ENCODE peak calls at places on chromosome 7, in five cellular contexts. F is dorsolateral prefrontal cortex; B is brain microvascular endothelial cell; L is CD4-positive, alpha-beta T cell; P is RWPE1. M is an unnamed sample.

GRCh38 chr7:107387573-107388219 is 82.2 kb upstream of the GPR22 start:
- DNase-seq in L (no peak), B (peak), F (no peak), P (no peak), M (peak)

GRCh38 chr7:115009139-115009538 is 87.2 kb downstream of the MDFIC start:
- DNase-seq in L (no peak), P (no peak), B (no peak), F (no peak), M (no peak)

GRCh38 chr7:1883031-1883761 is 213.1 kb downstream of the ELFN1 start:
- DNase-seq in L (no peak), B (peak), P (peak), F (no peak), M (no peak)

GRCh38 chr7:8217200-8218068 is 44.5 kb downstream of the ICA1 start:
- DNase-seq in P (peak), L (no peak), F (no peak), B (peak), M (peak)

GRCh38 chr7:117458977-117459583 is 20.7 kb upstream of the CFTR start:
- DNase-seq in F (no peak), B (no peak), P (no peak), L (no peak), M (peak)

GRCh38 chr7:734214-734613 is 7.1 kb upstream of the PRKAR1B start:
- DNase-seq in L (no peak), P (no peak), B (no peak), F (no peak), M (no peak)

GRCh38 chr7:91953618-91954017 is 13.0 kb downstream of the AKAP9 start:
- DNase-seq in P (peak), F (no peak), B (peak), L (no peak), M (no peak)

GRCh38 chr7:91945476-91945875 is 4.8 kb downstream of the AKAP9 start:
- DNase-seq in L (no peak), B (peak), F (no peak), P (no peak), M (peak)

GRCh38 chr7:77674878-77675277 is 21.4 kb upstream of the RSBN1L start:
- DNase-seq in L (no peak), P (no peak), B (peak), F (peak), M (peak)

GRCh38 chr7:139768249-139768824 is 9.5 kb downstream of the HIPK2 start:
- DNase-seq in L (no peak), P (no peak), B (no peak), F (no peak), M (no peak)

GRCh38 chr7:46682841-46683624 is 762.0 kb upstream of the IGFBP3 start:
- DNase-seq in F (no peak), B (peak), P (no peak), L (no peak), M (no peak)

GRCh38 chr7:27196287-27196739 is 3.6 kb downstream of the HOXA13 start:
- DNase-seq in B (peak), P (no peak), L (peak), F (peak), M (peak)

GRCh38 chr7:43697690-43698089 is 31.6 kb downstream of the COA1 start:
- DNase-seq in L (no peak), B (no peak), F (no peak), P (no peak), M (no peak)

GRCh38 chr7:155850001-155850436 is 37.8 kb upstream of the SHH start:
- DNase-seq in F (no peak), P (no peak), L (no peak), B (no peak), M (no peak)

GRCh38 chr7:157462840-157463239 is 126.0 kb downstream of the DNAJB6 start:
- DNase-seq in F (no peak), B (no peak), P (no peak), L (no peak), M (no peak)

GRCh38 chr7:20403356-20403755 is 72.7 kb downstream of the ITGB8 start:
- DNase-seq in P (no peak), F (no peak), B (no peak), L (no peak), M (no peak)

GRCh38 chr7:49295136-49295535 is 370.8 kb downstream of the CDC14C start:
- DNase-seq in F (no peak), B (no peak), P (peak), L (no peak), M (no peak)

GRCh38 chr7:116836911-116837310 is 25.5 kb upstream of the CAPZA2 start:
- DNase-seq in L (no peak), P (peak), B (no peak), F (no peak), M (no peak)

GRCh38 chr7:115293628-115294236 is 371.8 kb downstream of the MDFIC start:
- DNase-seq in B (no peak), L (no peak), F (no peak), P (no peak), M (no peak)

GRCh38 chr7:105690286-105690915 is 109.1 kb upstream of the EFCAB10 start:
- DNase-seq in L (no peak), F (no peak), B (no peak), P (no peak), M (no peak)

DNA sequence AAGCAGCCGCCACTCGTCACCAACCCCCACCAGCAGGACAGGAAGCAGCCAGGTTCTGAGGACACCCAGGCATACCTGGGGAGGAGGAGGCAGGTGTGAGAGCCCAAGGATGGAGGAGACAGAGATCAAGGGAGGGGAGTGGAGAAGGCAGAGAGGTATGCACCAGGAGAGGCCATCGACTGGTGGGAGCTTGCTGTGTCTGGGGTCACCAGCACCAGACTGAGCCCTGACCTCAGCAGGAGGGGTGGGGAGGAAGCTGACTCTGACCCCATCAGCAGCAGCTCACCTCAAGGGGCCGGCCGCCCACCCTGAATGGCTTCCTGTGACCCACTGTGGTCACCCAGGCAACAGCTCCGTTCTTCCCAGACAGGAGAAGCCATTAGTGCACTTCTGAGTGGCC is 7.8 kb downstream of the VIPR2 start:
- DNase-seq in P (no peak), F (no peak), L (no peak), B (no peak), M (no peak)
- H3K27ac ChIP-seq in P (no peak), F (no peak), L (no peak), B (no peak), M (no peak)

GRCh38 chr7:14697684-14698083 is 204.9 kb downstream of the DGKB start:
- DNase-seq in F (no peak), B (no peak), L (no peak), P (no peak), M (no peak)

GRCh38 chr7:14698239-14698638 is 204.3 kb downstream of the DGKB start:
- DNase-seq in B (no peak), F (no peak), L (no peak), P (no peak), M (no peak)
- TF ChIP-seq CTCF in B (no peak), F (peak), L (no peak), P (no peak), M (peak)

DNA sequence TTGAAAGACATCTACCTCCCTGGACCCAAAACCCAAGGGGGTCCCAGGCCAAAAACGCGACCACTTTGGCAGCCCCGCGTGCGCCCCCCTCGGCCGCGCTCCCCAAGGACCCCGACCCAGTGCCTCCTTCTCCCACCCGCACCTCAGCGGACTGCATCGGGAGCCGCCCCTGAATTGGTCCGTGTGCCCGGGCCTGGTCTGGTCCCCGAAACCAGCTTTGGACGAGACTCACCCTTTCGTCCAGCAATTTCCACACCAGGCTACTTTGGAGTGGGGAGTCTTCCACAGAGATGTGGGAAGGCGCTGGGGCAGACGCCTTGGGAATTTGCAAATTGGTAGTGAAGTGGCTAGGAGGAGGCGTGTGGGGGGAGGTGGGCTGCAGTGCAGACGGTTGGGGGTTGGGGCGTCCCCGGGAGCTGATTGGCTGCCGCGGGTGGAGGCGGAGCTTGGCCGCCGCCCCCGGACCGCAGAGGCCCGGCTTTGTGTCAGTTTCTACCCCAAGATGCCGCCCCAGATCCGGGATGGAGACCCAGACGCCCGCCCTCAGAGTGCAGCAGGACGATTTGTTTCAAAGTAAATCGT is 16.9 kb downstream of the TCAF1 start:
- DNase-seq in L (no peak), P (peak), F (peak), B (peak), M (peak)
- H3K27ac ChIP-seq in L (no peak), P (peak), F (peak), B (peak), M (peak)

DNA sequence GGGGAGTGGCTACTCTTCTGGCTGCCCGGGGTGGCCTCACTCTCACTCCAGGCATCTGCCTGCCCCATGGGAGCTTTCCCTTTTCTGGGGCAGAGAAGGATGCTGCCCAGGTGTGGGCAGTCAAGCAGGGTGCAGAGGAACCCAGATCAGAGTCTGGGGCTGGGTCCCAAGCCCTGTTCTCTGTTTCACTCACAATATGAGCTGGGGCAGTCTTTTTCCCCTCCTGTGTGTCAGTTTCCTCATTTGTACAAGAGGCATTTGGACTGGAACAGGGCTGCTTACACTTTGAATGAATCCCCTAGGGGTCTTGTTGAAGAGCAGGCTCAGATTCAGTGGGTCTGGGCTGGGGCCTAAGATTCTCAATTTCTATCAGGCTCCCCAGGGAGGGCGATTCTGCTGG is 38.4 kb upstream of the AQP1 start:
- DNase-seq in B (no peak), P (no peak), L (no peak), F (no peak), M (no peak)
- TF ChIP-seq CTCF in B (no peak), P (no peak), L (no peak), F (no peak), M (no peak)

DNA sequence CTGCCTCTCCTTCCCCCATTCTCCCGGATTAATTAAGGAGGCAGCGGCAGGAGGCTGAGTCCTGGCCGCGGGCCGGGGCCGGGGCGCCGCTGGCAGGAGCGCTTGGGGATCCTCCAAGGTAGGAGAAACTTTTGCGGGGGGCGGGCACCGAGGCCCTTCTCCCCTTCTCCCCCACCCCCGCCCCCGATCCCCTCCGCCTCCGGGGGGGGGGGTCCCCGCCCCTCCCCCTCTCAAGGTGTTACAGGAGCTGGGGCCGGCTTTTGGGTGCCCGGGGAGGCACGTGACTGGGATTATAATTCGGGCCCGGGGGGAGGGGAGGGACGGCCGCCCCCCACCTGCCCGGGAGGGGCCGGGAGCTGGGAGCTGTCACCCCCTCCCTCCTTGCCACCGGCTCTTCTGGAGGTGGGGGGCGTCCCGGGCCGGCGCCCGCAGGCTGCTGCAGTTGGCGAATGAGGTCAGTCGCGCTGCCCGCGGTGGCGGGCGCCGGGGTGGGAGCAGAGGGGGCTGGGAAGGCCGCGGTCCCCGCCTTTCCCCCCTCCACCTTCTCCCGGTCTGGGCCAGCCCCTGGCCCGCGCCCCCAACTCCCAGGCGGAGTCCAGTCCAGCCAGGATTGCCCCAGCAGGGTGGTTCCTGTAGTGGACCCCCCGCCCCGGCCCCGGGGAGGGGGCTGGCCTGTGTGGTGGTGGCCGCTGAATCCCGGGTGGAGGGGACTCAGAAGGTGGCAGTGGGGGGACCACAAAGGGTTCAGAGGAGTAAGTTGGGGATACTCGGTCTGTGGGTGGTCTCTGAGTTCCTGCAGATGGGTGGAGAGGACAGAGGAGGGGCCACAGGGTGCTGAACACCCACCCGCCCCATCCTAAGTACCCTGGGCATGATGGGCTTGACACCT is 597 bp downstream of the GTF2IRD1 start:
- DNase-seq in B (no peak), P (peak), L (peak), F (no peak), M (peak)
- H3K27ac ChIP-seq in B (peak), P (peak), L (no peak), F (peak), M (peak)

GRCh38 chr7:128270799-128271411 is 29.8 kb downstream of the LEP start:
- DNase-seq in L (no peak), B (no peak), F (no peak), P (no peak), M (no peak)
- TF ChIP-seq CTCF in L (no peak), B (peak), F (no peak), P (no peak), M (no peak)

GRCh38 chr7:50676079-50676478 is 106.6 kb downstream of the GRB10 start:
- DNase-seq in P (no peak), B (no peak), L (no peak), F (no peak), M (no peak)
- H3K27ac ChIP-seq in P (no peak), B (no peak), L (no peak), F (peak), M (no peak)

GRCh38 chr7:143493755-143494154 is 16.1 kb downstream of the TAS2R41 start:
- DNase-seq in B (no peak), L (no peak), F (no peak), P (no peak), M (no peak)

GRCh38 chr7:143492799-143493568 is 15.3 kb downstream of the TAS2R41 start:
- DNase-seq in L (no peak), F (no peak), B (no peak), P (peak), M (no peak)

GRCh38 chr7:143492043-143492471 is 14.4 kb downstream of the TAS2R41 start:
- DNase-seq in L (no peak), P (peak), B (peak), F (no peak), M (peak)

GRCh38 chr7:143495806-143496672 is 18.4 kb downstream of the TAS2R41 start:
- DNase-seq in P (no peak), F (no peak), B (no peak), L (no peak), M (no peak)

GRCh38 chr7:143494622-143495021 is 16.9 kb downstream of the TAS2R41 start:
- DNase-seq in B (no peak), L (no peak), P (no peak), F (no peak), M (no peak)
- TF ChIP-seq CTCF in B (peak), L (no peak), P (no peak), F (no peak), M (no peak)

DNA sequence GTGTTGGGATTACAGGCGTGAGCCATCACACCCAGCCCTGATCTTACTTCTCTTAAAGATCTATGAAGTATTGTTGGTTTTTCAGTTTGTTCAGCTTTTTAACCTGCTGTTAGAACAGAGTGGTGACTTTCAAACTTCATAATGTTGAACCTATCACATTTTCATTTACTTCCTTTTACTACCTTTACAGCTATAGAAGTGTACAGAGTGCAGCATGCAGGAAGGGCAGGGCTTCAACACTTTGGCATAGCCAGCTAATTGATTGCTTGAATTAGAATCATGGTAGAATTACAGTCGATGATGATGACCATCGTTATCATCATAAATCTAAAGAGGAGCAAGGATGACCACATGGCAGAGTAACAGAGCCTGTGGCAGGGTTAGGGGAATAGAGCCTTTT is 55.5 kb downstream of the AOAH start:
- DNase-seq in L (no peak), B (no peak), F (no peak), P (no peak), M (no peak)
- H3K27ac ChIP-seq in L (no peak), B (no peak), F (no peak), P (no peak), M (no peak)

GRCh38 chr7:124032369-124033092 is at the start of gene TMEM229A:
- DNase-seq in L (no peak), B (peak), P (peak), F (peak), M (peak)
- TF ChIP-seq CTCF in L (no peak), B (no peak), P (no peak), F (no peak), M (no peak)